ENCODE peak calls at places on chromosomes 11 and 22, in ten cellular contexts. One of them, this sample, is unnamed.

GRCh38 chr11:118202599-118203422 is 22.0 kb downstream of the JAML start:
- DNase-seq in GM23248: no peak
- DNase-seq in OCI-LY7: no peak
- DNase-seq in HCT116: no peak
- DNase-seq in tibial nerve: no peak
- DNase-seq in PC-3: no peak
- DNase-seq in fibroblast of lung: no peak
- DNase-seq in naive thymus-derived CD4-positive, alpha-beta T cell: no peak
- DNase-seq in psoas muscle: no peak
- DNase-seq in K562: no peak
- DNase-seq in this sample: no peak

GRCh38 chr22:42799061-42799460 is 58.0 kb downstream of the ARFGAP3 start:
- DNase-seq in GM23248: no peak
- DNase-seq in OCI-LY7: no peak
- DNase-seq in HCT116: no peak
- DNase-seq in tibial nerve: no peak
- DNase-seq in PC-3: no peak
- DNase-seq in fibroblast of lung: no peak
- DNase-seq in naive thymus-derived CD4-positive, alpha-beta T cell: no peak
- DNase-seq in psoas muscle: no peak
- DNase-seq in K562: no peak
- DNase-seq in this sample: no peak

GRCh38 chr11:34346551-34346950 is 11.3 kb downstream of the ABTB2 start:
- DNase-seq in GM23248: peak; percentile 79
- DNase-seq in OCI-LY7: no peak
- DNase-seq in HCT116: no peak
- DNase-seq in tibial nerve: no peak
- DNase-seq in PC-3: no peak
- DNase-seq in fibroblast of lung: peak; percentile 74
- DNase-seq in naive thymus-derived CD4-positive, alpha-beta T cell: no peak
- DNase-seq in psoas muscle: peak; percentile 17
- DNase-seq in K562: no peak
- DNase-seq in this sample: no peak

GRCh38 chr22:40263191-40263590 is 83.1 kb upstream of the ADSL start:
- DNase-seq in GM23248: no peak
- DNase-seq in OCI-LY7: no peak
- DNase-seq in HCT116: no peak
- DNase-seq in tibial nerve: no peak
- DNase-seq in PC-3: no peak
- DNase-seq in fibroblast of lung: no peak
- DNase-seq in naive thymus-derived CD4-positive, alpha-beta T cell: no peak
- DNase-seq in psoas muscle: no peak
- DNase-seq in K562: peak; percentile 19
- DNase-seq in this sample: no peak

GRCh38 chr22:25095869-25096268 is 103.8 kb upstream of the CRYBB3 start:
- DNase-seq in GM23248: no peak
- DNase-seq in OCI-LY7: no peak
- DNase-seq in HCT116: no peak
- DNase-seq in tibial nerve: no peak
- DNase-seq in PC-3: no peak
- DNase-seq in fibroblast of lung: no peak
- DNase-seq in naive thymus-derived CD4-positive, alpha-beta T cell: no peak
- DNase-seq in psoas muscle: no peak
- DNase-seq in K562: no peak
- DNase-seq in this sample: no peak

GRCh38 chr11:130576146-130576545 is 127.7 kb downstream of the ADAMTS15 start:
- DNase-seq in GM23248: no peak
- DNase-seq in OCI-LY7: no peak
- DNase-seq in HCT116: no peak
- DNase-seq in tibial nerve: no peak
- DNase-seq in PC-3: no peak
- DNase-seq in fibroblast of lung: no peak
- DNase-seq in naive thymus-derived CD4-positive, alpha-beta T cell: no peak
- DNase-seq in psoas muscle: no peak
- DNase-seq in K562: no peak
- DNase-seq in this sample: no peak

GRCh38 chr22:26170795-26171194 is 1.5 kb downstream of the SEZ6L start:
- DNase-seq in GM23248: peak; percentile 10
- DNase-seq in OCI-LY7: no peak
- DNase-seq in HCT116: no peak
- DNase-seq in tibial nerve: no peak
- DNase-seq in PC-3: no peak
- DNase-seq in fibroblast of lung: no peak
- DNase-seq in naive thymus-derived CD4-positive, alpha-beta T cell: no peak
- DNase-seq in psoas muscle: peak; percentile 17
- DNase-seq in K562: peak; percentile 67
- DNase-seq in this sample: no peak

GRCh38 chr11:45857834-45858492 is 10.7 kb downstream of the CRY2 start:
- DNase-seq in GM23248: peak; percentile 98
- DNase-seq in OCI-LY7: no peak
- DNase-seq in HCT116: no peak
- DNase-seq in tibial nerve: peak; percentile 52
- DNase-seq in PC-3: no peak
- DNase-seq in fibroblast of lung: peak; percentile 95
- DNase-seq in naive thymus-derived CD4-positive, alpha-beta T cell: no peak
- DNase-seq in psoas muscle: peak; percentile 52
- DNase-seq in K562: no peak
- DNase-seq in this sample: no peak

GRCh38 chr22:17201285-17201945 is 17.8 kb downstream of the ADA2 start:
- DNase-seq in GM23248: peak; percentile 29
- DNase-seq in OCI-LY7: no peak
- DNase-seq in HCT116: no peak
- DNase-seq in tibial nerve: no peak
- DNase-seq in PC-3: peak; percentile 21
- DNase-seq in fibroblast of lung: peak; percentile 13
- DNase-seq in naive thymus-derived CD4-positive, alpha-beta T cell: no peak
- DNase-seq in psoas muscle: no peak
- DNase-seq in K562: peak; percentile 41
- DNase-seq in this sample: no peak

GRCh38 chr11:44645832-44646231 is 80.4 kb downstream of the CD82 start:
- DNase-seq in GM23248: no peak
- DNase-seq in OCI-LY7: no peak
- DNase-seq in HCT116: no peak
- DNase-seq in tibial nerve: no peak
- DNase-seq in PC-3: no peak
- DNase-seq in fibroblast of lung: no peak
- DNase-seq in naive thymus-derived CD4-positive, alpha-beta T cell: no peak
- DNase-seq in psoas muscle: no peak
- DNase-seq in K562: no peak
- DNase-seq in this sample: no peak

GRCh38 chr22:39290724-39291161 is 28.7 kb downstream of the RPL3 start:
- DNase-seq in GM23248: peak; percentile 20
- DNase-seq in OCI-LY7: no peak
- DNase-seq in HCT116: no peak
- DNase-seq in tibial nerve: peak; percentile 66
- DNase-seq in PC-3: peak; percentile 45
- DNase-seq in fibroblast of lung: peak; percentile 64
- DNase-seq in naive thymus-derived CD4-positive, alpha-beta T cell: no peak
- DNase-seq in psoas muscle: peak; percentile 79
- DNase-seq in K562: no peak
- DNase-seq in this sample: no peak

GRCh38 chr11:93846411-93846810 is 4.0 kb downstream of the VSTM5 start:
- DNase-seq in GM23248: peak; percentile 20
- DNase-seq in OCI-LY7: no peak
- DNase-seq in HCT116: no peak
- DNase-seq in tibial nerve: no peak
- DNase-seq in PC-3: peak; percentile 35
- DNase-seq in fibroblast of lung: peak; percentile 69
- DNase-seq in naive thymus-derived CD4-positive, alpha-beta T cell: no peak
- DNase-seq in psoas muscle: no peak
- DNase-seq in K562: no peak
- DNase-seq in this sample: no peak

GRCh38 chr11:30914143-30914762 is 328.1 kb upstream of the MPPED2 start:
- DNase-seq in GM23248: peak; percentile 85
- DNase-seq in OCI-LY7: peak; percentile 23
- DNase-seq in HCT116: peak; percentile 15
- DNase-seq in tibial nerve: peak; percentile 40
- DNase-seq in PC-3: peak; percentile 47
- DNase-seq in fibroblast of lung: peak; percentile 50
- DNase-seq in naive thymus-derived CD4-positive, alpha-beta T cell: no peak
- DNase-seq in psoas muscle: peak; percentile 30
- DNase-seq in K562: no peak
- DNase-seq in this sample: peak; percentile 67

GRCh38 chr22:38080847-38081635 is 2.9 kb downstream of the SLC16A8 start:
- DNase-seq in GM23248: peak; percentile 67
- DNase-seq in OCI-LY7: no peak
- DNase-seq in HCT116: no peak
- DNase-seq in tibial nerve: no peak
- DNase-seq in PC-3: peak; percentile 35
- DNase-seq in fibroblast of lung: peak; percentile 41
- DNase-seq in naive thymus-derived CD4-positive, alpha-beta T cell: no peak
- DNase-seq in psoas muscle: no peak
- DNase-seq in K562: no peak
- DNase-seq in this sample: no peak

DNA sequence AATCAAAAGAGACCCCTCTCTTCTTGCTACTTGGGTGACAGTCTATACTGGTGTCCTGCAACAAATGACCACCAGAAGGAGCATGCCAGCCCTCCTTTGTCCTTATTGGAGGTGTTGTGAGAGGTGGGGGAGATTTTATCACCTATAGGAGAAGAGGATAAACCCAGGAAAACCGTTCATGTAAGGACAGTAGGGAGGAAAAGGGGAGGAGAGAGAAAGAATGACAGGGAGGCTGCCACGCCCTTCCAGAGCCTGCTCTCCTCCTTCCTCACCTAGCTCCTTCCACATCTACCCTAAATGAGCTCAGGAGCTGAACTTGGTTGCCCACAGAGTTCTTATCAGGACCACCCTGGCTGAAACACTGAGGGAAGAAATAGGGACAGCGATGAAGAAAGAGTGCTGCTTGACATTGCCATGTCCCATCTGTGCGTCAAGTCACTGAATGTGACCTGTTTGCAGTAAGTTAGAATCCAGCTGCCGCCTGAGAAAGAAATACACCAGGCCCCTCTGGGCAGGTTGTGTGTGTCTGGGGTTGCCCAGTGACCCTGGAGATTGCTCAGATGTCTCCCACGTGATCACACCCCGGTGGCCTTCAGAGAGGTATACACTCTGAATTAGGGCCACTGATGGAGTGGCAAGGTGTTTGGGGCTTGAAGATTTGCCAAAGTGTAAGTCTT is 40.4 kb upstream of the ETS1 start:
- DNase-seq in GM23248: no peak
- DNase-seq in OCI-LY7: peak; percentile 73
- DNase-seq in HCT116: no peak
- DNase-seq in tibial nerve: no peak
- DNase-seq in PC-3: no peak
- DNase-seq in fibroblast of lung: no peak
- DNase-seq in naive thymus-derived CD4-positive, alpha-beta T cell: no peak
- DNase-seq in psoas muscle: no peak
- DNase-seq in K562: no peak
- DNase-seq in this sample: no peak
- H3K4me1 ChIP-seq in GM23248: peaks cover 16% of the 10 kb centered on the region
- H3K4me1 ChIP-seq in OCI-LY7: peaks cover 99% of the 10 kb centered on the region
- H3K4me1 ChIP-seq in HCT116: no peaks in the 10 kb centered on the region
- H3K4me1 ChIP-seq in tibial nerve: peaks cover 21% of the 10 kb centered on the region
- H3K4me1 ChIP-seq in PC-3: peaks cover 17% of the 10 kb centered on the region
- H3K4me1 ChIP-seq in fibroblast of lung: peaks cover 5% of the 10 kb centered on the region
- H3K4me1 ChIP-seq in naive thymus-derived CD4-positive, alpha-beta T cell: peaks cover 87% of the 10 kb centered on the region
- H3K4me1 ChIP-seq in psoas muscle: peaks cover 10% of the 10 kb centered on the region
- H3K4me1 ChIP-seq in K562: no peaks in the 10 kb centered on the region
- H3K4me1 ChIP-seq in this sample: peaks cover 31% of the 10 kb centered on the region

DNA sequence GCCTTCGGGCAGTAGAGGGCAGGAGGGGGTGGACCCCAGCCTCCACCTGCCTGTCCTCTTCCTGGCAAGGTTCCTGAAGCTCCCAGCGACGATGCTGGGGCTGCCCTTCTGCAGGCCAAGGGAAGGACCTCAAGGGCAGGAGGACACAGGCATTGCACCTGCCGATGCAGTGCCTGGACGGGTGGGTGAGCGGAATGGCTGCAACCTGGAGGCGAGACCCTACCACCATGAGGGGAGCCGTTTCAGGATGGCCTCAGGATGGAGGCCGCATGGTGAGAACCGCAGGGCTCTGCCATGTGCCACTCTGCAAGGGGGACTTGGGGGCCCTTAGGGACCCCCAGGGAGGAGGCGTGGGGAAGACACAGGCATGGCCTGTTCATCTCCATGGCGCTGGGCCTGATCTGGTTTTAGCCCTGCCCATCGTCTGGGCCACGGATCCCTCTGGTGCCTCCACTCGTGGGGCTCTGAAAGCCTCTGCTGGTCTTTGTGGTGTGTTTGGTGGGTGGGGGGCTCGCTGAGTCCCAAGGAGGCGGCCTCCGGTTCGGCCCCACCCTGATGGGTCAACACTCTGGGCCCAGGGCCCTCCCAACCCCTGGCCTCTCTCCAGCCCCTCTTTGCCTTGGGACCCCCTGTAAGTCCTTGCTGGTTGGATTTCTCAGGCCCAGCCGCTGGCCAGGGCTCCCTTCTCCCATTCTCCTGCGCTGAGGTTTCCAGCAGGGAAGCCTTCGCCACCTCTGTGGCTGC is 1.3 kb upstream of the LSP1 start:
- DNase-seq in GM23248: no peak
- DNase-seq in OCI-LY7: peak; percentile 8
- DNase-seq in HCT116: no peak
- DNase-seq in tibial nerve: no peak
- DNase-seq in PC-3: no peak
- DNase-seq in fibroblast of lung: no peak
- DNase-seq in naive thymus-derived CD4-positive, alpha-beta T cell: no peak
- DNase-seq in psoas muscle: no peak
- DNase-seq in K562: no peak
- DNase-seq in this sample: no peak
- H3K4me1 ChIP-seq in GM23248: no peaks in the 10 kb centered on the region
- H3K4me1 ChIP-seq in OCI-LY7: peaks cover 53% of the 10 kb centered on the region
- H3K4me1 ChIP-seq in HCT116: no peaks in the 10 kb centered on the region
- H3K4me1 ChIP-seq in tibial nerve: peaks cover 15% of the 10 kb centered on the region
- H3K4me1 ChIP-seq in PC-3: no peaks in the 10 kb centered on the region
- H3K4me1 ChIP-seq in fibroblast of lung: no peaks in the 10 kb centered on the region
- H3K4me1 ChIP-seq in naive thymus-derived CD4-positive, alpha-beta T cell: peaks cover 66% of the 10 kb centered on the region
- H3K4me1 ChIP-seq in psoas muscle: peaks cover 12% of the 10 kb centered on the region
- H3K4me1 ChIP-seq in K562: no peaks in the 10 kb centered on the region
- H3K4me1 ChIP-seq in this sample: peaks cover 18% of the 10 kb centered on the region

DNA sequence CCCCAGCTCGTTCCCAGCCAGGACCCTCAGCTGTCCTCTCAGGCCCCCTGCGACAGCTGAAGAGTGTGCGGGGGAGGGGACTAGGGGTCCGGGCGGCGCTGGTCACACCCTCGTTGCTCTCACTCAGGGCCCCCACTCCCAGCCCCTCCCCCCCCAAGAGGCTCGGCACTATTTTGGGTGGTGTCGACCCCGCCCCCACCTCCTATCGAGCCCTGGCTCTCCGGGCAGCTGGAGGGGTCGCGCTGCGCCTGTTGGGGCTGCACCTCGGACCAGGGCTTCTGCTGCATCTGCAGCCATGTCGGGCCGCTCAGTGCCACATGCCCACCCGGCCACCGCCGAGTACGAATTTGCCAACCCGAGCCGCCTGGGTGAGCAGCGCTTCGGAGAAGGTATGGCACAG is at the start of gene HSPB2:
- DNase-seq in GM23248: peak; percentile 50
- DNase-seq in OCI-LY7: no peak
- DNase-seq in HCT116: no peak
- DNase-seq in tibial nerve: no peak
- DNase-seq in PC-3: no peak
- DNase-seq in fibroblast of lung: no peak
- DNase-seq in naive thymus-derived CD4-positive, alpha-beta T cell: no peak
- DNase-seq in psoas muscle: peak; percentile 52
- DNase-seq in K562: peak; percentile 69
- DNase-seq in this sample: no peak
- H3K4me1 ChIP-seq in GM23248: peaks cover 38% of the 10 kb centered on the region
- H3K4me1 ChIP-seq in OCI-LY7: no peaks in the 10 kb centered on the region
- H3K4me1 ChIP-seq in HCT116: no peaks in the 10 kb centered on the region
- H3K4me1 ChIP-seq in tibial nerve: peaks cover 25% of the 10 kb centered on the region
- H3K4me1 ChIP-seq in PC-3: peaks cover 6% of the 10 kb centered on the region
- H3K4me1 ChIP-seq in fibroblast of lung: peaks cover 16% of the 10 kb centered on the region
- H3K4me1 ChIP-seq in naive thymus-derived CD4-positive, alpha-beta T cell: no peaks in the 10 kb centered on the region
- H3K4me1 ChIP-seq in psoas muscle: peaks cover 23% of the 10 kb centered on the region
- H3K4me1 ChIP-seq in K562: peaks cover 35% of the 10 kb centered on the region
- H3K4me1 ChIP-seq in this sample: no peaks in the 10 kb centered on the region

GRCh38 chr22:46115388-46115678 is 35.0 kb upstream of the PPARA start:
- DNase-seq in GM23248: peak; percentile 42
- DNase-seq in OCI-LY7: no peak
- DNase-seq in HCT116: no peak
- DNase-seq in tibial nerve: no peak
- DNase-seq in PC-3: no peak
- DNase-seq in fibroblast of lung: no peak
- DNase-seq in naive thymus-derived CD4-positive, alpha-beta T cell: no peak
- DNase-seq in psoas muscle: no peak
- DNase-seq in K562: no peak
- DNase-seq in this sample: no peak
- H3K4me1 ChIP-seq in GM23248: peaks cover 18% of the 10 kb centered on the region
- H3K4me1 ChIP-seq in OCI-LY7: peaks cover 6% of the 10 kb centered on the region
- H3K4me1 ChIP-seq in HCT116: peaks cover 7% of the 10 kb centered on the region
- H3K4me1 ChIP-seq in tibial nerve: peaks cover 82% of the 10 kb centered on the region
- H3K4me1 ChIP-seq in PC-3: no peaks in the 10 kb centered on the region
- H3K4me1 ChIP-seq in fibroblast of lung: peaks cover 50% of the 10 kb centered on the region
- H3K4me1 ChIP-seq in naive thymus-derived CD4-positive, alpha-beta T cell: peaks cover 4% of the 10 kb centered on the region
- H3K4me1 ChIP-seq in psoas muscle: peaks cover 46% of the 10 kb centered on the region
- H3K4me1 ChIP-seq in K562: no peaks in the 10 kb centered on the region
- H3K4me1 ChIP-seq in this sample: peaks cover 24% of the 10 kb centered on the region

This sample was measured in upper lobe of right lung.